ENCODE peak calls at places on chromosomes 3 and 15, in seven cellular contexts. S, H, F, J, B, W and X are unnamed samples.

GRCh38 chr3:73467211-73467610 is 157.5 kb downstream of the PDZRN3 start:
- DNase-seq in S (no peak), H (no peak), F (no peak), J (no peak), B (no peak), W (no peak), X (no peak)

GRCh38 chr3:128056258-128056657 is 4.0 kb downstream of the SEC61A1 start:
- DNase-seq in S (no peak), H (no peak), F (no peak), J (no peak), B (no peak), W (no peak), X (no peak)

GRCh38 chr3:152688313-152688712 is 146.6 kb upstream of the P2RY1 start:
- DNase-seq in S (no peak), H (peak; percentile 64), F (no peak), J (no peak), B (no peak), W (no peak), X (no peak)

GRCh38 chr3:6508410-6508759 is 352.5 kb upstream of the GRM7 start:
- DNase-seq in S (no peak), H (no peak), F (no peak), J (no peak), B (no peak), W (no peak), X (no peak)

GRCh38 chr3:151011427-151011826 is 38.9 kb upstream of the CLRN1 start:
- DNase-seq in S (peak; percentile 54), H (peak; percentile 92), F (peak; percentile 62), J (no peak), B (peak; percentile 34), W (peak; percentile 59), X (no peak)

GRCh38 chr15:81612631-81613030 is 238.6 kb upstream of the TMC3 start:
- DNase-seq in S (no peak), H (no peak), F (no peak), J (no peak), B (no peak), W (no peak), X (no peak)

GRCh38 chr3:138186803-138187295 is 252 bp upstream of the ARMC8 start:
- DNase-seq in S (peak; percentile 91), H (peak; percentile 90), F (peak; percentile 98), J (peak; percentile 26), B (peak; percentile 39), W (no peak), X (peak; percentile 93)

GRCh38 chr3:95343228-95343627 is 1280.4 kb downstream of the NSUN3 start:
- DNase-seq in S (no peak), H (no peak), F (no peak), J (no peak), B (no peak), W (no peak), X (no peak)

GRCh38 chr15:85886345-85886935 is 91.7 kb upstream of the KLHL25 start:
- DNase-seq in S (no peak), H (no peak), F (no peak), J (no peak), B (no peak), W (no peak), X (no peak)

GRCh38 chr3:58564456-58565160 is 12.6 kb downstream of the FAM107A start:
- DNase-seq in S (peak; percentile 90), H (peak; percentile 72), F (peak; percentile 30), J (peak; percentile 69), B (peak; percentile 54), W (no peak), X (no peak)

GRCh38 chr3:32794487-32795308 is 23.1 kb upstream of the TRIM71 start:
- DNase-seq in S (no peak), H (peak; percentile 41), F (no peak), J (no peak), B (no peak), W (no peak), X (no peak)

DNA sequence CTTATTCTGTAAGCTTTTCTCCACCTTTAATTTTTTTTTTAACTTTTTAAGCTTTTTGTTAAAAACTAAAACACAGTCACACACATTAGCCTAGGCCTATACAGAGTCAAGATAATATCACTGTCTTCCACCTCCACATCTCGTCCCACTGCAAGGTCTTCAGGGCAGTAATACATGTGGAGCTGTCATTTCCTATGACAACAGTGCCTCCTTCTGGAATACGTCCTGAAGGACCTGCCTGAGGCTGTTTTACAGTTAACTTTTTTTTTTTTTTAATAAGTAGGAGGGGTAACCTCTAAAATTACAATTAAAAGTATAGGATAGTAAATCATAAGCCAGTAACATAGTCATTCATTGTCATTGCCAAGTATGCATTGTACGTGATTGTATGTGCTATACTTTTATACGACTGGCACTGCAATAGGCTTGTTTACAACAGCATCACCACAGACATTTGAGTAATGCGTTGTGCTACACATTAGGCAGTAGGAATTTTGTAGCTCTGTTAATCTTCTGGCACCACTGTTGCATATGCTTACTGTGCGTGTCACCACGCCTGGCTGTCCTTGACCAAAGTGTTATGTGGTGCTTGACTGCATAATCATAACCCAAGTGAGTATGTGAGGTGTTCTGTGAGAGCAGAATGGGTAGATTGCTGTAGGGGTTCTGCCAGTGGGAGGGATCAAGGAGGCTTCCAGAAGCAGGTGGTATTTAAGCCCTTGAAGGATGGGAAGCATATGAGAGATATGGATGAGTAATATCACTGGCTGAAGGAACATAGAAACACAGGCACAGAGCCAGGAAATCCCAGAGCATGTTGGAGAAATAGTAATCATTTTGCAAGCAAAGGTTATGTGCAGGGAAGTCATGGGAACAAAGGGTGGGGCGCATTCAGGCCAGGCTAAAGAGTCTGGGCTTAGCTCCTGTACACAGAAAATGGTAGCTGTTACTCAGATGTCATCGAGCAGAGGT is 18.3 kb downstream of the FBXO22 start:
- DNase-seq in S (peak; percentile 88), H (peak; percentile 90), F (peak; percentile 84), J (peak; percentile 37), B (no peak), W (peak; percentile 64), X (peak; percentile 19)
- TF ChIP-seq CTCF in S (peak; percentile 48), H (peak; percentile 30), F (no peak), J (peak; percentile 35), B (peak; percentile 38), W (peak; percentile 70), X (no peak)

GRCh38 chr15:44195151-44195740 is at the start of gene FRMD5:
- DNase-seq in S (peak; percentile 97), H (peak; percentile 97), F (peak; percentile 99), J (peak; percentile 51), B (peak; percentile 65), W (no peak), X (peak; percentile 90)
- TF ChIP-seq CTCF in S (peak; percentile 63), H (peak; percentile 52), F (no peak), J (peak; percentile 55), B (peak; percentile 52), W (peak; percentile 42), X (no peak)

GRCh38 chr3:106381265-106381942 is 512.6 kb upstream of the CBLB start:
- DNase-seq in S (no peak), H (no peak), F (no peak), J (no peak), B (no peak), W (no peak), X (no peak)
- TF ChIP-seq CTCF in S (no peak), H (no peak), F (no peak), J (no peak), B (no peak), W (no peak), X (no peak)

GRCh38 chr3:149886957-149887356 is 73.9 kb downstream of the RNF13 start:
- DNase-seq in S (no peak), H (no peak), F (no peak), J (no peak), B (no peak), W (no peak), X (no peak)
- TF ChIP-seq CTCF in S (no peak), H (no peak), F (no peak), J (no peak), B (no peak), W (no peak), X (no peak)